ENCODE peak calls at places on chromosomes 16 and 17, in seven cellular contexts. N is endothelial cell of umbilical vein, X is adrenal gland, B is sigmoid colon, A is right lobe of liver, I is ovary, T is uterus. K is an unnamed sample.

GRCh38 chr17:54898576-54898975 is 2.1 kb upstream of the TOM1L1 start:
- DNase-seq in N (no peak), X (no peak), B (no peak), A (no peak), I (no peak), T (no peak), K (no peak)

GRCh38 chr17:49361129-49361901 is 735 bp downstream of the ZNF652 start:
- DNase-seq in N (peak), X (peak), B (peak), A (peak), I (peak), T (peak), K (peak)

GRCh38 chr16:11743308-11744074 is 834 bp upstream of the TXNDC11 start:
- DNase-seq in N (peak), X (peak), B (peak), A (peak), I (no peak), T (peak), K (no peak)

GRCh38 chr17:50806141-50806643 is 29.2 kb upstream of the WFIKKN2 start:
- DNase-seq in N (no peak), X (no peak), B (no peak), A (peak), I (no peak), T (no peak), K (no peak)

GRCh38 chr16:11632455-11632921 is 35.8 kb upstream of the SNN start:
- DNase-seq in N (peak), X (peak), B (peak), A (peak), I (peak), T (peak), K (no peak)

GRCh38 chr17:67244621-67245072 is 349 bp downstream of the HELZ start:
- DNase-seq in N (no peak), X (peak), B (no peak), A (peak), I (peak), T (peak), K (peak)

GRCh38 chr17:75689441-75689873 is 22.3 kb downstream of the SAP30BP start:
- DNase-seq in N (no peak), X (no peak), B (no peak), A (no peak), I (no peak), T (no peak), K (no peak)

GRCh38 chr17:51802544-51802943 is 356.0 kb downstream of the CA10 start:
- DNase-seq in N (no peak), X (no peak), B (no peak), A (no peak), I (no peak), T (no peak), K (no peak)

GRCh38 chr17:8673621-8674020 is 43.1 kb upstream of the MYH10 start:
- DNase-seq in N (peak), X (peak), B (no peak), A (no peak), I (no peak), T (peak), K (no peak)

GRCh38 chr16:8194795-8195194 is 395.5 kb downstream of the TMEM114 start:
- DNase-seq in N (no peak), X (no peak), B (no peak), A (no peak), I (no peak), T (no peak), K (peak)

GRCh38 chr16:56788435-56788834 is 58.5 kb downstream of the NUP93 start:
- DNase-seq in N (no peak), X (no peak), B (no peak), A (no peak), I (no peak), T (no peak), K (no peak)

GRCh38 chr16:30186782-30187555 is 3.6 kb downstream of the CORO1A start:
- DNase-seq in N (peak), X (peak), B (peak), A (peak), I (peak), T (peak), K (no peak)

GRCh38 chr17:48609754-48610281 is 999 bp downstream of the HOXB7 start:
- DNase-seq in N (no peak), X (no peak), B (no peak), A (no peak), I (no peak), T (no peak), K (no peak)

GRCh38 chr16:49928176-49928892 is 72.4 kb upstream of the ZNF423 start:
- DNase-seq in N (no peak), X (no peak), B (peak), A (no peak), I (no peak), T (no peak), K (no peak)

GRCh38 chr16:11131706-11132105 is 124.3 kb downstream of the SOCS1 start:
- DNase-seq in N (no peak), X (no peak), B (peak), A (no peak), I (no peak), T (peak), K (no peak)

GRCh38 chr16:3999479-3999868 is 116.8 kb downstream of the ADCY9 start:
- DNase-seq in N (no peak), X (no peak), B (peak), A (no peak), I (peak), T (peak), K (no peak)

GRCh38 chr16:74304164-74304834 is 7.7 kb downstream of the PSMD7 start:
- DNase-seq in N (no peak), X (no peak), B (no peak), A (no peak), I (no peak), T (no peak), K (no peak)

GRCh38 chr17:21814776-21815175 is 122.5 kb downstream of the KCNJ18 start:
- DNase-seq in N (no peak), X (no peak), B (no peak), A (no peak), I (no peak), T (no peak), K (no peak)

GRCh38 chr17:48351916-48352332 is 78.1 kb downstream of the SKAP1 start:
- DNase-seq in N (peak), X (no peak), B (no peak), A (no peak), I (no peak), T (no peak), K (no peak)

GRCh38 chr16:8886593-8887437 is 4.7 kb downstream of the LITAFD start:
- DNase-seq in N (no peak), X (no peak), B (no peak), A (no peak), I (no peak), T (no peak), K (no peak)

GRCh38 chr16:12518238-12519004 is 285.3 kb downstream of the CPPED1 start:
- DNase-seq in N (no peak), X (no peak), B (no peak), A (no peak), I (no peak), T (no peak), K (no peak)

GRCh38 chr17:60130466-60130865 is 19.3 kb upstream of the CA4 start:
- DNase-seq in N (no peak), X (no peak), B (no peak), A (no peak), I (no peak), T (no peak), K (no peak)
- TF ChIP-seq POLR2A in N (no peak), X (no peak), B (no peak), A (no peak), I (no peak), T (no peak), K (no peak)

DNA sequence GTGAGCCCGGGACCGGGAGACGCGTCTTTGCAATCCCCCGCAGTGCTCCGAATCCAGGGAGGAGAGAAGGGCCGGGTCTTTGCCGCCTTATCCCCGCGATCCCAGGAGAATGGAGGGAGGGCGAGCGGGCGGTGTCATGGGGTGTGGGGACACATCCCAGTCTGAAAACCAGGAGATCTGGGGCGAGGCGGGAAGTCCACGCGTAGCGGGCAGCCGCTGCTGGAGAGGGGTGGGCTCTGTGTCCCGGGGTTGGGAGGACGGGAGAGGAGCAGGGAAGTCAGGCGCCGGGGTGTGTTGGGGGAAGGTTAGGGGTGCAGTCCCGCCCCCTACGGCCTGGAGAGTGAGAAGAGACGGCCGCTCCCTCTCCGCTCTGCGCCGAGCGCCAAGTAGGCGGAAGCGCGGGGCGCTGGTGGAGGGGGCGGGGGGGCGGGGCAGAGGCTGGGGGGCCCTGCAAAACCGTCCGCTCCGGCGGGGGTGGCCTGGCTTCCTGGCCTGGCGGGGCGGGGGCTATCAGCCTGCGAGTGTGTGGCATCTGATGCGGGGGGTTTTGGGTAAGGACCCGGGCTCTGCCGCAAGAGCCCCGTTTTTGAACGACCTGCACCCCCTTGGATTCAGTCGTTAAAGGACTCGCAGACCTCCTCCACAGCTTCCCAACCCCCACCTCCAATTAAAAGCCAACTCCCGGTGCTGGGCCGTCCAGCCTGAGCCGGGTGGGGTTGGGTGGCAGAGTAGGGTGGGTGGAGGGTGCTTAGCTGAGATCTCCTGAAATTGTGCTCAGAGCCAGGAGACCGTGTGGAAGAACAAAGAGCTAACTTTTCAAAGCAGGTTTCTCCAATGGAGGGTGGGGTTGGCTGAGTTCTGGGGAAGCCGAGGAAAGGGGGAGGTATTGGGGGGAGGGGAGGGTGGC is 654 bp downstream of the LASP1 start:
- DNase-seq in N (peak), X (peak), B (peak), A (peak), I (peak), T (peak), K (no peak)
- TF ChIP-seq POLR2A in N (no peak), X (no peak), B (no peak), A (peak), I (no peak), T (no peak), K (peak)

DNA sequence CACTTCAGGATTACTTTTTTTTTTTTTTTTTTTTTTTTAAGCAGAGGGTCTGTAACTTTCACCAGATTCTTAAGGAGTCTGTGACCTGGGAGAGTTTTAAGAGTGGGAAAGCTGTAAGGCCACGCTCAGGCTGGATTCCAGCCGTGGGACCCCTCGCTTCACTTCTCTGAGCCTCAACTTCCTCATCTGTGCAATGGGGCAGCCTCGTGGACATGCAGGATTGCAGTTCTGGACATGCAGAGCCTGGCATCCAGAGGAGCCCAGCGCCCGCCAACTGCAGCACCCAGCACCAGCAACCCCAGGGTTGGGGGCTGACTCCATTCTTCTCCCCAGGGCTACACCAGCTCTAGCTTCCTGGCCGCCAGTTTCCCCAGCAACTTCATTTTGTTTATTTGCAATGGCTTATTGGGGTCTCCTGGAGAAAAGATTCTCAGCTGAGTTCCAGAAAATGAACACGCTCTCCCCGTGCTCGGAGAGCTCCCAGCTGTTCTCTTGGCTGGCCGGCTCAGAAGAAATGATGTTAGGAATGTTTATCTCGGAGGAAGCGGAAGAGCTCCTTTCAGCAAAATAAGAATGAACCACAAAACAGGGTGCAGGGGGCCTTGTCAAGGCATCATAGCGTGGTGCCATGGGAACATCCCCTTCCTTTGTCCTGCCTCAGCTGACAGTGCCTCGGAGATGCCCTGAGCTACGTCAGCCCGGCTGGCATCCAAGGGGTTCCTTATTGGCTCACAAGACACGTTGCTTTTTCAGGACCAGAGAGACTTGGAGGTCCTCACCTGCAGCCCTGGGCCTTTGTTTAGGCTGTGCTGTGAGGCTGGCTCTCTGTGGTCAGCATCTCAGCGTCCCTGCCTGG is 22.9 kb upstream of the ZCCHC14 start:
- DNase-seq in N (no peak), X (no peak), B (no peak), A (no peak), I (no peak), T (no peak), K (no peak)
- TF ChIP-seq POLR2A in N (no peak), X (no peak), B (no peak), A (no peak), I (no peak), T (no peak), K (no peak)

GRCh38 chr17:82205720-82206508 is 6.7 kb downstream of the CCDC57 start:
- DNase-seq in N (peak), X (peak), B (peak), A (peak), I (peak), T (peak), K (peak)
- TF ChIP-seq POLR2A in N (peak), X (peak), B (peak), A (peak), I (peak), T (peak), K (peak)

GRCh38 chr16:70250748-70251650 is 741 bp downstream of the EXOSC6 start:
- DNase-seq in N (peak), X (peak), B (no peak), A (peak), I (peak), T (peak), K (peak)
- TF ChIP-seq POLR2A in N (no peak), X (no peak), B (no peak), A (no peak), I (no peak), T (no peak), K (no peak)